ENCODE peak calls at places on chromosomes 7 and 10, in ten cellular contexts. One of them, this sample, is unnamed.

GRCh38 chr7:116786791-116787443 is 75.5 kb upstream of the CAPZA2 start:
- DNase-seq in epithelial cell of prostate: no peak
- DNase-seq in GDM1: peak
- DNase-seq in H9: no peak
- DNase-seq in stimulated activated CD8-positive, alpha-beta memory T cell treated with anti-CD3 and anti-CD28 coated beads, Interleukin-7, amount 100 ng/mL, for 1 hour: no peak
- DNase-seq in heart left ventricle: no peak
- DNase-seq in iPS DF 6.9: no peak
- DNase-seq in NCI-H1436: no peak
- DNase-seq in non-pigmented ciliary epithelial cell: no peak
- DNase-seq in glutamatergic neuron: no peak
- DNase-seq in this sample: peak

GRCh38 chr7:94182066-94182465 is 177.9 kb upstream of the BET1 start:
- DNase-seq in epithelial cell of prostate: peak
- DNase-seq in GDM1: no peak
- DNase-seq in H9: no peak
- DNase-seq in stimulated activated CD8-positive, alpha-beta memory T cell treated with anti-CD3 and anti-CD28 coated beads, Interleukin-7, amount 100 ng/mL, for 1 hour: no peak
- DNase-seq in heart left ventricle: no peak
- DNase-seq in iPS DF 6.9: no peak
- DNase-seq in NCI-H1436: no peak
- DNase-seq in non-pigmented ciliary epithelial cell: peak
- DNase-seq in glutamatergic neuron: no peak
- DNase-seq in this sample: no peak

GRCh38 chr7:69800495-69800894 is 202.2 kb downstream of the AUTS2 start:
- DNase-seq in epithelial cell of prostate: no peak
- DNase-seq in GDM1: no peak
- DNase-seq in H9: peak
- DNase-seq in stimulated activated CD8-positive, alpha-beta memory T cell treated with anti-CD3 and anti-CD28 coated beads, Interleukin-7, amount 100 ng/mL, for 1 hour: no peak
- DNase-seq in heart left ventricle: no peak
- DNase-seq in iPS DF 6.9: no peak
- DNase-seq in NCI-H1436: no peak
- DNase-seq in non-pigmented ciliary epithelial cell: no peak
- DNase-seq in glutamatergic neuron: no peak
- DNase-seq in this sample: no peak

GRCh38 chr10:68666280-68666760 is 54.7 kb upstream of the CCAR1 start:
- DNase-seq in epithelial cell of prostate: peak
- DNase-seq in GDM1: no peak
- DNase-seq in H9: no peak
- DNase-seq in stimulated activated CD8-positive, alpha-beta memory T cell treated with anti-CD3 and anti-CD28 coated beads, Interleukin-7, amount 100 ng/mL, for 1 hour: no peak
- DNase-seq in heart left ventricle: no peak
- DNase-seq in iPS DF 6.9: no peak
- DNase-seq in NCI-H1436: no peak
- DNase-seq in non-pigmented ciliary epithelial cell: peak
- DNase-seq in glutamatergic neuron: no peak
- DNase-seq in this sample: no peak

GRCh38 chr10:14502451-14502850 is 171.7 kb upstream of the FRMD4A start:
- DNase-seq in epithelial cell of prostate: no peak
- DNase-seq in GDM1: no peak
- DNase-seq in H9: no peak
- DNase-seq in stimulated activated CD8-positive, alpha-beta memory T cell treated with anti-CD3 and anti-CD28 coated beads, Interleukin-7, amount 100 ng/mL, for 1 hour: no peak
- DNase-seq in heart left ventricle: no peak
- DNase-seq in iPS DF 6.9: no peak
- DNase-seq in NCI-H1436: no peak
- DNase-seq in non-pigmented ciliary epithelial cell: no peak
- DNase-seq in glutamatergic neuron: no peak
- DNase-seq in this sample: no peak

GRCh38 chr10:126839094-126839761 is 66.0 kb upstream of the DOCK1 start:
- DNase-seq in epithelial cell of prostate: no peak
- DNase-seq in GDM1: no peak
- DNase-seq in H9: no peak
- DNase-seq in stimulated activated CD8-positive, alpha-beta memory T cell treated with anti-CD3 and anti-CD28 coated beads, Interleukin-7, amount 100 ng/mL, for 1 hour: no peak
- DNase-seq in heart left ventricle: no peak
- DNase-seq in iPS DF 6.9: no peak
- DNase-seq in NCI-H1436: peak
- DNase-seq in non-pigmented ciliary epithelial cell: no peak
- DNase-seq in glutamatergic neuron: no peak
- DNase-seq in this sample: no peak

GRCh38 chr10:3482200-3482993 is 302.6 kb downstream of the KLF6 start:
- DNase-seq in epithelial cell of prostate: peak
- DNase-seq in GDM1: peak
- DNase-seq in H9: no peak
- DNase-seq in stimulated activated CD8-positive, alpha-beta memory T cell treated with anti-CD3 and anti-CD28 coated beads, Interleukin-7, amount 100 ng/mL, for 1 hour: no peak
- DNase-seq in heart left ventricle: no peak
- DNase-seq in iPS DF 6.9: no peak
- DNase-seq in NCI-H1436: peak
- DNase-seq in non-pigmented ciliary epithelial cell: peak
- DNase-seq in glutamatergic neuron: no peak
- DNase-seq in this sample: peak

GRCh38 chr7:93551063-93551895 is 23.2 kb downstream of the CALCR start:
- DNase-seq in epithelial cell of prostate: no peak
- DNase-seq in GDM1: peak
- DNase-seq in H9: no peak
- DNase-seq in stimulated activated CD8-positive, alpha-beta memory T cell treated with anti-CD3 and anti-CD28 coated beads, Interleukin-7, amount 100 ng/mL, for 1 hour: no peak
- DNase-seq in heart left ventricle: no peak
- DNase-seq in iPS DF 6.9: no peak
- DNase-seq in NCI-H1436: no peak
- DNase-seq in non-pigmented ciliary epithelial cell: peak
- DNase-seq in glutamatergic neuron: no peak
- DNase-seq in this sample: peak

GRCh38 chr7:47474937-47475879 is 106.7 kb downstream of the TNS3 start:
- DNase-seq in epithelial cell of prostate: peak
- DNase-seq in GDM1: peak
- DNase-seq in H9: peak
- DNase-seq in stimulated activated CD8-positive, alpha-beta memory T cell treated with anti-CD3 and anti-CD28 coated beads, Interleukin-7, amount 100 ng/mL, for 1 hour: no peak
- DNase-seq in heart left ventricle: peak
- DNase-seq in iPS DF 6.9: no peak
- DNase-seq in NCI-H1436: no peak
- DNase-seq in non-pigmented ciliary epithelial cell: peak
- DNase-seq in glutamatergic neuron: no peak
- DNase-seq in this sample: peak

GRCh38 chr10:25682203-25682950 is 251.7 kb upstream of the MYO3A start:
- DNase-seq in epithelial cell of prostate: no peak
- DNase-seq in GDM1: no peak
- DNase-seq in H9: no peak
- DNase-seq in stimulated activated CD8-positive, alpha-beta memory T cell treated with anti-CD3 and anti-CD28 coated beads, Interleukin-7, amount 100 ng/mL, for 1 hour: no peak
- DNase-seq in heart left ventricle: peak
- DNase-seq in iPS DF 6.9: no peak
- DNase-seq in NCI-H1436: peak
- DNase-seq in non-pigmented ciliary epithelial cell: peak
- DNase-seq in glutamatergic neuron: no peak
- DNase-seq in this sample: no peak

GRCh38 chr10:60209874-60210584 is 179.6 kb downstream of the ANK3 start:
- DNase-seq in epithelial cell of prostate: no peak
- DNase-seq in GDM1: no peak
- DNase-seq in H9: no peak
- DNase-seq in stimulated activated CD8-positive, alpha-beta memory T cell treated with anti-CD3 and anti-CD28 coated beads, Interleukin-7, amount 100 ng/mL, for 1 hour: no peak
- DNase-seq in heart left ventricle: no peak
- DNase-seq in iPS DF 6.9: no peak
- DNase-seq in NCI-H1436: no peak
- DNase-seq in non-pigmented ciliary epithelial cell: no peak
- DNase-seq in glutamatergic neuron: no peak
- DNase-seq in this sample: no peak

GRCh38 chr7:19405546-19405945 is 260.3 kb upstream of the FERD3L start:
- DNase-seq in epithelial cell of prostate: no peak
- DNase-seq in GDM1: no peak
- DNase-seq in H9: no peak
- DNase-seq in stimulated activated CD8-positive, alpha-beta memory T cell treated with anti-CD3 and anti-CD28 coated beads, Interleukin-7, amount 100 ng/mL, for 1 hour: no peak
- DNase-seq in heart left ventricle: no peak
- DNase-seq in iPS DF 6.9: no peak
- DNase-seq in NCI-H1436: no peak
- DNase-seq in non-pigmented ciliary epithelial cell: no peak
- DNase-seq in glutamatergic neuron: no peak
- DNase-seq in this sample: no peak

GRCh38 chr7:157795631-157796030 is 458.8 kb downstream of the DNAJB6 start:
- DNase-seq in epithelial cell of prostate: no peak
- DNase-seq in GDM1: no peak
- DNase-seq in H9: peak
- DNase-seq in stimulated activated CD8-positive, alpha-beta memory T cell treated with anti-CD3 and anti-CD28 coated beads, Interleukin-7, amount 100 ng/mL, for 1 hour: no peak
- DNase-seq in heart left ventricle: no peak
- DNase-seq in iPS DF 6.9: no peak
- DNase-seq in NCI-H1436: no peak
- DNase-seq in non-pigmented ciliary epithelial cell: no peak
- DNase-seq in glutamatergic neuron: no peak
- DNase-seq in this sample: no peak

GRCh38 chr10:77333610-77334340 is 303.8 kb downstream of the KCNMA1 start:
- DNase-seq in epithelial cell of prostate: no peak
- DNase-seq in GDM1: no peak
- DNase-seq in H9: no peak
- DNase-seq in stimulated activated CD8-positive, alpha-beta memory T cell treated with anti-CD3 and anti-CD28 coated beads, Interleukin-7, amount 100 ng/mL, for 1 hour: no peak
- DNase-seq in heart left ventricle: no peak
- DNase-seq in iPS DF 6.9: no peak
- DNase-seq in NCI-H1436: peak
- DNase-seq in non-pigmented ciliary epithelial cell: no peak
- DNase-seq in glutamatergic neuron: no peak
- DNase-seq in this sample: no peak

GRCh38 chr10:1033601-1034000 is 7.9 kb upstream of the IDI2 start:
- DNase-seq in epithelial cell of prostate: no peak
- DNase-seq in GDM1: no peak
- DNase-seq in H9: no peak
- DNase-seq in stimulated activated CD8-positive, alpha-beta memory T cell treated with anti-CD3 and anti-CD28 coated beads, Interleukin-7, amount 100 ng/mL, for 1 hour: no peak
- DNase-seq in heart left ventricle: no peak
- DNase-seq in iPS DF 6.9: no peak
- DNase-seq in NCI-H1436: no peak
- DNase-seq in non-pigmented ciliary epithelial cell: no peak
- DNase-seq in glutamatergic neuron: no peak
- DNase-seq in this sample: no peak

GRCh38 chr10:122307669-122308486 is 36.8 kb downstream of the BTBD16 start:
- DNase-seq in epithelial cell of prostate: peak
- DNase-seq in GDM1: no peak
- DNase-seq in H9: no peak
- DNase-seq in stimulated activated CD8-positive, alpha-beta memory T cell treated with anti-CD3 and anti-CD28 coated beads, Interleukin-7, amount 100 ng/mL, for 1 hour: no peak
- DNase-seq in heart left ventricle: peak
- DNase-seq in iPS DF 6.9: no peak
- DNase-seq in NCI-H1436: no peak
- DNase-seq in non-pigmented ciliary epithelial cell: peak
- DNase-seq in glutamatergic neuron: no peak
- DNase-seq in this sample: no peak

GRCh38 chr7:137628211-137628610 is 218.6 kb downstream of the DGKI start:
- DNase-seq in epithelial cell of prostate: no peak
- DNase-seq in GDM1: no peak
- DNase-seq in H9: no peak
- DNase-seq in stimulated activated CD8-positive, alpha-beta memory T cell treated with anti-CD3 and anti-CD28 coated beads, Interleukin-7, amount 100 ng/mL, for 1 hour: no peak
- DNase-seq in heart left ventricle: no peak
- DNase-seq in iPS DF 6.9: no peak
- DNase-seq in NCI-H1436: peak
- DNase-seq in non-pigmented ciliary epithelial cell: no peak
- DNase-seq in glutamatergic neuron: no peak
- DNase-seq in this sample: no peak

GRCh38 chr10:122446668-122447410 is 7.6 kb upstream of the ARMS2 start:
- DNase-seq in epithelial cell of prostate: no peak
- DNase-seq in GDM1: no peak
- DNase-seq in H9: no peak
- DNase-seq in stimulated activated CD8-positive, alpha-beta memory T cell treated with anti-CD3 and anti-CD28 coated beads, Interleukin-7, amount 100 ng/mL, for 1 hour: no peak
- DNase-seq in heart left ventricle: no peak
- DNase-seq in iPS DF 6.9: no peak
- DNase-seq in NCI-H1436: no peak
- DNase-seq in non-pigmented ciliary epithelial cell: no peak
- DNase-seq in glutamatergic neuron: no peak
- DNase-seq in this sample: no peak

GRCh38 chr7:77727936-77728701 is 31.9 kb downstream of the RSBN1L start:
- DNase-seq in epithelial cell of prostate: no peak
- DNase-seq in GDM1: no peak
- DNase-seq in H9: peak
- DNase-seq in stimulated activated CD8-positive, alpha-beta memory T cell treated with anti-CD3 and anti-CD28 coated beads, Interleukin-7, amount 100 ng/mL, for 1 hour: no peak
- DNase-seq in heart left ventricle: no peak
- DNase-seq in iPS DF 6.9: no peak
- DNase-seq in NCI-H1436: peak
- DNase-seq in non-pigmented ciliary epithelial cell: no peak
- DNase-seq in glutamatergic neuron: peak
- DNase-seq in this sample: no peak

GRCh38 chr7:106369349-106369748 is 84.6 kb upstream of the NAMPT start:
- DNase-seq in epithelial cell of prostate: no peak
- DNase-seq in GDM1: no peak
- DNase-seq in H9: no peak
- DNase-seq in stimulated activated CD8-positive, alpha-beta memory T cell treated with anti-CD3 and anti-CD28 coated beads, Interleukin-7, amount 100 ng/mL, for 1 hour: no peak
- DNase-seq in heart left ventricle: no peak
- DNase-seq in iPS DF 6.9: no peak
- DNase-seq in NCI-H1436: no peak
- DNase-seq in non-pigmented ciliary epithelial cell: peak
- DNase-seq in glutamatergic neuron: no peak
- DNase-seq in this sample: no peak